ENCODE peak calls at places on chromosomes 12 and 14, in five cellular contexts. F is frontal cortex; D is stimulated activated CD4-positive, alpha-beta T cell treated with anti-CD3 and anti-CD28 coated beads, Interleukin-1b, Interleukin-23, amount 100 ng/mL, for 4 hours; E is activated gamma-delta T cell; T is ELF-1. Y is an unnamed sample.

GRCh38 chr14:101459392-101459900 is 101.8 kb upstream of the DIO3 start:
- DNase-seq in F (no peak), D (no peak), E (no peak), T (peak), Y (no peak)

GRCh38 chr14:56002876-56003625 is 115.2 kb upstream of the PELI2 start:
- DNase-seq in F (no peak), D (no peak), E (no peak), T (no peak), Y (no peak)

GRCh38 chr14:24368562-24369252 is 723 bp downstream of the NFATC4 start:
- DNase-seq in F (peak), D (no peak), E (peak), T (no peak), Y (peak)

GRCh38 chr12:108784270-108784669 is 53.0 kb upstream of the CORO1C start:
- DNase-seq in F (no peak), D (no peak), E (no peak), T (no peak), Y (no peak)

GRCh38 chr14:77844802-77845201 is 44.9 kb downstream of the ADCK1 start:
- DNase-seq in F (no peak), D (no peak), E (no peak), T (no peak), Y (no peak)

GRCh38 chr12:98154850-98155249 is 360.5 kb upstream of the TMPO start:
- DNase-seq in F (no peak), D (no peak), E (no peak), T (peak), Y (no peak)

GRCh38 chr14:97848351-97848980 is 1051.3 kb downstream of the VRK1 start:
- DNase-seq in F (no peak), D (no peak), E (no peak), T (peak), Y (no peak)

GRCh38 chr14:77086017-77086727 is 11.9 kb upstream of the CIPC start:
- DNase-seq in F (no peak), D (no peak), E (no peak), T (no peak), Y (no peak)

GRCh38 chr12:55715169-55715764 is 579 bp upstream of the BLOC1S1 start:
- DNase-seq in F (no peak), D (no peak), E (no peak), T (no peak), Y (no peak)

GRCh38 chr12:14505626-14506596 is 61.8 kb downstream of the PLBD1 start:
- DNase-seq in F (no peak), D (no peak), E (no peak), T (no peak), Y (no peak)

GRCh38 chr14:85702937-85703336 is 173.0 kb downstream of the FLRT2 start:
- DNase-seq in F (no peak), D (no peak), E (no peak), T (no peak), Y (no peak)

GRCh38 chr14:103067231-103067954 is 10.0 kb upstream of the CDC42BPB start:
- DNase-seq in F (no peak), D (no peak), E (no peak), T (peak), Y (no peak)

GRCh38 chr14:77508249-77508648 is 9.6 kb upstream of the ISM2 start:
- DNase-seq in F (no peak), D (no peak), E (no peak), T (peak), Y (no peak)

GRCh38 chr12:69071091-69071370 is 138.1 kb upstream of the CPM start:
- DNase-seq in F (no peak), D (no peak), E (no peak), T (no peak), Y (no peak)

GRCh38 chr12:15963271-15963670 is 52.1 kb downstream of the DERA start:
- DNase-seq in F (no peak), D (no peak), E (no peak), T (no peak), Y (no peak)

GRCh38 chr12:5022030-5022429 is 21.6 kb upstream of the KCNA5 start:
- DNase-seq in F (no peak), D (no peak), E (no peak), T (no peak), Y (no peak)

GRCh38 chr12:91986084-91986483 is 159.6 kb downstream of the BTG1 start:
- DNase-seq in F (no peak), D (no peak), E (no peak), T (peak), Y (no peak)

GRCh38 chr12:23335593-23335992 is 613.9 kb downstream of the SOX5 start:
- DNase-seq in F (no peak), D (no peak), E (no peak), T (no peak), Y (no peak)

GRCh38 chr12:124581299-124581698 is 13.9 kb upstream of the NCOR2 start:
- DNase-seq in F (no peak), D (no peak), E (no peak), T (no peak), Y (no peak)

GRCh38 chr12:104741072-104741471 is 217.0 kb downstream of the SLC41A2 start:
- DNase-seq in F (no peak), D (no peak), E (no peak), T (no peak), Y (no peak)

GRCh38 chr14:105885561-105886320 is 359.4 kb downstream of the TMEM121 start:
- DNase-seq in F (no peak), D (no peak), E (no peak), T (no peak), Y (no peak)

Y was measured in progenitor cell of endocrine pancreas.